ENCODE peak calls at places on chromosomes 4 and X, in nine cellular contexts. Y is ecto neural progenitor cell; E is coronary artery; Z is T-helper 22 cell; B is CD8-positive, alpha-beta T cell; U is NCI-H1694; K is right atrium auricular region; R is heart left ventricle; L is kidney. D is an unnamed sample.
A peak's percentile ranks its signal among the peaks of the same experiment; 100 is the strongest.

GRCh38 chr4:123232439-123232838 is 164.2 kb upstream of the SPRY1 start:
- DNase-seq in Y (no peak), E (no peak), Z (no peak), B (no peak), U (no peak), K (no peak), R (no peak), L (no peak), D (no peak)

GRCh38 chr4:15964159-15964558 is 1.2 kb upstream of the FGFBP2 start:
- DNase-seq in Y (no peak), E (no peak), Z (no peak), B (no peak), U (no peak), K (no peak), R (no peak), L (no peak), D (no peak)

GRCh38 chrX:49178537-49178936 is 6.8 kb downstream of the PLP2 start:
- DNase-seq in Y (no peak), E (no peak), Z (no peak), B (no peak), U (no peak), K (no peak), R (no peak), L (no peak), D (no peak)

GRCh38 chr4:148550788-148551187 is 108.6 kb upstream of the NR3C2 start:
- DNase-seq in Y (no peak), E (no peak), Z (no peak), B (no peak), U (no peak), K (no peak), R (no peak), L (no peak), D (no peak)

GRCh38 chr4:183411291-183411861 is 33.1 kb upstream of the CDKN2AIP start:
- DNase-seq in Y (no peak), E (no peak), Z (no peak), B (no peak), U (no peak), K (no peak), R (no peak), L (no peak), D (no peak)

GRCh38 chr4:113540859-113541258 is 220.7 kb downstream of the CAMK2D start:
- DNase-seq in Y (no peak), E (no peak), Z (no peak), B (no peak), U (peak; percentile 49), K (no peak), R (peak; percentile 40), L (no peak), D (no peak)

GRCh38 chrX:10117864-10118377 is 38.9 kb upstream of the CLCN4 start:
- DNase-seq in Y (no peak), E (no peak), Z (no peak), B (no peak), U (no peak), K (no peak), R (no peak), L (no peak), D (no peak)

GRCh38 chr4:89420507-89420906 is 112.9 kb upstream of the GPRIN3 start:
- DNase-seq in Y (no peak), E (no peak), Z (no peak), B (no peak), U (no peak), K (no peak), R (no peak), L (no peak), D (no peak)

GRCh38 chr4:141625023-141625422 is 11.4 kb upstream of the IL15 start:
- DNase-seq in Y (no peak), E (no peak), Z (no peak), B (no peak), U (no peak), K (no peak), R (no peak), L (no peak), D (no peak)

GRCh38 chr4:32172761-32173160 is 1452.6 kb downstream of the PCDH7 start:
- DNase-seq in Y (no peak), E (no peak), Z (no peak), B (no peak), U (no peak), K (no peak), R (no peak), L (no peak), D (no peak)

GRCh38 chrX:623599-624323 is 6.8 kb upstream of the SHOX start:
- DNase-seq in Y (peak; percentile 65), E (no peak), Z (no peak), B (no peak), U (no peak), K (peak; percentile 11), R (no peak), L (no peak), D (peak; percentile 64)

GRCh38 chr4:145347684-145348083 is 134.0 kb upstream of the SMAD1 start:
- DNase-seq in Y (no peak), E (no peak), Z (no peak), B (no peak), U (no peak), K (no peak), R (no peak), L (no peak), D (no peak)

GRCh38 chr4:7434766-7435150 is at the start of gene PSAPL1:
- DNase-seq in Y (no peak), E (no peak), Z (no peak), B (no peak), U (no peak), K (no peak), R (peak; percentile 47), L (peak; percentile 49), D (no peak)

GRCh38 chr4:129328176-129328575 is 232.2 kb downstream of the C4orf33 start:
- DNase-seq in Y (no peak), E (no peak), Z (no peak), B (no peak), U (no peak), K (no peak), R (no peak), L (no peak), D (no peak)

GRCh38 chr4:176065365-176066249 is at the start of gene WDR17:
- DNase-seq in Y (peak; percentile 96), E (peak; percentile 89), Z (peak; percentile 4), B (peak; percentile 47), U (peak; percentile 78), K (peak; percentile 90), R (peak; percentile 89), L (peak; percentile 95), D (peak; percentile 94)

GRCh38 chr4:7398104-7398423 is 36.7 kb downstream of the PSAPL1 start:
- DNase-seq in Y (peak; percentile 41), E (no peak), Z (no peak), B (no peak), U (peak; percentile 53), K (peak; percentile 58), R (peak; percentile 87), L (no peak), D (no peak)

GRCh38 chr4:3079694-3080123 is 5.2 kb downstream of the HTT start:
- DNase-seq in Y (no peak), E (no peak), Z (no peak), B (no peak), U (no peak), K (no peak), R (no peak), L (no peak), D (no peak)

GRCh38 chr4:147003956-147004580 is 58.4 kb upstream of the TTC29 start:
- DNase-seq in Y (no peak), E (no peak), Z (no peak), B (no peak), U (no peak), K (no peak), R (no peak), L (no peak), D (no peak)

GRCh38 chr4:137700072-137700471 is 167.8 kb upstream of the PCDH18 start:
- DNase-seq in Y (no peak), E (no peak), Z (no peak), B (no peak), U (no peak), K (no peak), R (no peak), L (no peak), D (no peak)

D was measured in posterior vena cava.